ENCODE peak calls at places on chromosomes 12 and 14, in seven cellular contexts. One of them, this sample, is unnamed.

GRCh38 chr14:63134801-63135200 is 69.4 kb upstream of the RHOJ start:
- DNase-seq in H1: no peak
- DNase-seq in neuronal stem cell: peak
- DNase-seq in IMR-90: peak
- DNase-seq in mesendoderm: peak
- DNase-seq in H9: no peak
- DNase-seq in trophoblast cell: no peak
- DNase-seq in this sample: peak

GRCh38 chr14:67853748-67854147 is 34.2 kb downstream of the RAD51B start:
- DNase-seq in H1: no peak
- DNase-seq in neuronal stem cell: no peak
- DNase-seq in IMR-90: no peak
- DNase-seq in mesendoderm: no peak
- DNase-seq in H9: no peak
- DNase-seq in trophoblast cell: no peak
- DNase-seq in this sample: no peak

GRCh38 chr12:63037721-63038120 is 102.8 kb upstream of the PPM1H start:
- DNase-seq in H1: no peak
- DNase-seq in neuronal stem cell: no peak
- DNase-seq in IMR-90: no peak
- DNase-seq in mesendoderm: no peak
- DNase-seq in H9: no peak
- DNase-seq in trophoblast cell: no peak
- DNase-seq in this sample: no peak

GRCh38 chr12:3107071-3107583 is 29.9 kb downstream of the TSPAN9 start:
- DNase-seq in H1: no peak
- DNase-seq in neuronal stem cell: no peak
- DNase-seq in IMR-90: peak
- DNase-seq in mesendoderm: peak
- DNase-seq in H9: peak
- DNase-seq in trophoblast cell: no peak
- DNase-seq in this sample: peak

GRCh38 chr12:105933671-105934665 is 204.8 kb downstream of the NUAK1 start:
- DNase-seq in H1: no peak
- DNase-seq in neuronal stem cell: no peak
- DNase-seq in IMR-90: peak
- DNase-seq in mesendoderm: no peak
- DNase-seq in H9: no peak
- DNase-seq in trophoblast cell: peak
- DNase-seq in this sample: peak

GRCh38 chr12:99131761-99132199 is 486.7 kb downstream of the APAF1 start:
- DNase-seq in H1: peak
- DNase-seq in neuronal stem cell: peak
- DNase-seq in IMR-90: no peak
- DNase-seq in mesendoderm: peak
- DNase-seq in H9: peak
- DNase-seq in trophoblast cell: no peak
- DNase-seq in this sample: no peak

GRCh38 chr14:59303216-59303615 is 114.7 kb downstream of the DAAM1 start:
- DNase-seq in H1: no peak
- DNase-seq in neuronal stem cell: no peak
- DNase-seq in IMR-90: no peak
- DNase-seq in mesendoderm: peak
- DNase-seq in H9: no peak
- DNase-seq in trophoblast cell: no peak
- DNase-seq in this sample: no peak

GRCh38 chr14:95664046-95664445 is 22.2 kb upstream of the TCL1B start:
- DNase-seq in H1: no peak
- DNase-seq in neuronal stem cell: no peak
- DNase-seq in IMR-90: no peak
- DNase-seq in mesendoderm: no peak
- DNase-seq in H9: no peak
- DNase-seq in trophoblast cell: no peak
- DNase-seq in this sample: no peak

GRCh38 chr12:113889806-113890581 is 76.1 kb downstream of the RBM19 start:
- DNase-seq in H1: no peak
- DNase-seq in neuronal stem cell: no peak
- DNase-seq in IMR-90: no peak
- DNase-seq in mesendoderm: no peak
- DNase-seq in H9: no peak
- DNase-seq in trophoblast cell: no peak
- DNase-seq in this sample: no peak

GRCh38 chr12:2034633-2035420 is 18.0 kb upstream of the CACNA1C start:
- DNase-seq in H1: peak
- DNase-seq in neuronal stem cell: peak
- DNase-seq in IMR-90: peak
- DNase-seq in mesendoderm: peak
- DNase-seq in H9: peak
- DNase-seq in trophoblast cell: peak
- DNase-seq in this sample: peak

GRCh38 chr12:101491325-101491724 is 16.2 kb downstream of the SPIC start:
- DNase-seq in H1: no peak
- DNase-seq in neuronal stem cell: no peak
- DNase-seq in IMR-90: no peak
- DNase-seq in mesendoderm: no peak
- DNase-seq in H9: no peak
- DNase-seq in trophoblast cell: no peak
- DNase-seq in this sample: no peak

GRCh38 chr14:54737132-54737711 is 165.4 kb downstream of the GCH1 start:
- DNase-seq in H1: no peak
- DNase-seq in neuronal stem cell: no peak
- DNase-seq in IMR-90: peak
- DNase-seq in mesendoderm: peak
- DNase-seq in H9: no peak
- DNase-seq in trophoblast cell: no peak
- DNase-seq in this sample: peak

GRCh38 chr14:104966261-104967143 is 11.7 kb downstream of the AHNAK2 start:
- DNase-seq in H1: no peak
- DNase-seq in neuronal stem cell: no peak
- DNase-seq in IMR-90: no peak
- DNase-seq in mesendoderm: no peak
- DNase-seq in H9: no peak
- DNase-seq in trophoblast cell: no peak
- DNase-seq in this sample: no peak

GRCh38 chr12:111596985-111597730 is 2.0 kb downstream of the ATXN2 start:
- DNase-seq in H1: no peak
- DNase-seq in neuronal stem cell: peak
- DNase-seq in IMR-90: peak
- DNase-seq in mesendoderm: peak
- DNase-seq in H9: peak
- DNase-seq in trophoblast cell: peak
- DNase-seq in this sample: peak

GRCh38 chr12:46722737-46723136 is 103.1 kb downstream of the SLC38A4 start:
- DNase-seq in H1: no peak
- DNase-seq in neuronal stem cell: no peak
- DNase-seq in IMR-90: peak
- DNase-seq in mesendoderm: no peak
- DNase-seq in H9: no peak
- DNase-seq in trophoblast cell: no peak
- DNase-seq in this sample: no peak

GRCh38 chr14:21106506-21107359 is 5.9 kb downstream of the TMEM253 start:
- DNase-seq in H1: peak
- DNase-seq in neuronal stem cell: no peak
- DNase-seq in IMR-90: peak
- DNase-seq in mesendoderm: peak
- DNase-seq in H9: peak
- DNase-seq in trophoblast cell: peak
- DNase-seq in this sample: peak

GRCh38 chr14:90523544-90523943 is 126.7 kb downstream of the CALM1 start:
- DNase-seq in H1: no peak
- DNase-seq in neuronal stem cell: no peak
- DNase-seq in IMR-90: peak
- DNase-seq in mesendoderm: no peak
- DNase-seq in H9: no peak
- DNase-seq in trophoblast cell: peak
- DNase-seq in this sample: peak

GRCh38 chr14:60151715-60152114 is 13.5 kb downstream of the DHRS7 start:
- DNase-seq in H1: no peak
- DNase-seq in neuronal stem cell: no peak
- DNase-seq in IMR-90: peak
- DNase-seq in mesendoderm: no peak
- DNase-seq in H9: no peak
- DNase-seq in trophoblast cell: peak
- DNase-seq in this sample: peak

GRCh38 chr14:102196008-102196407 is 56.3 kb downstream of the WDR20 start:
- DNase-seq in H1: no peak
- DNase-seq in neuronal stem cell: no peak
- DNase-seq in IMR-90: no peak
- DNase-seq in mesendoderm: no peak
- DNase-seq in H9: no peak
- DNase-seq in trophoblast cell: no peak
- DNase-seq in this sample: no peak

GRCh38 chr12:65603428-65604351 is 220.6 kb upstream of the HMGA2 start:
- DNase-seq in H1: no peak
- DNase-seq in neuronal stem cell: no peak
- DNase-seq in IMR-90: peak
- DNase-seq in mesendoderm: peak
- DNase-seq in H9: no peak
- DNase-seq in trophoblast cell: peak
- DNase-seq in this sample: peak

GRCh38 chr12:130155416-130156073 is 6.7 kb upstream of the FZD10 start:
- DNase-seq in H1: no peak
- DNase-seq in neuronal stem cell: no peak
- DNase-seq in IMR-90: no peak
- DNase-seq in mesendoderm: no peak
- DNase-seq in H9: no peak
- DNase-seq in trophoblast cell: no peak
- DNase-seq in this sample: no peak

GRCh38 chr14:37584211-37585100 is 10.6 kb downstream of the FOXA1 start:
- DNase-seq in H1: no peak
- DNase-seq in neuronal stem cell: no peak
- DNase-seq in IMR-90: no peak
- DNase-seq in mesendoderm: no peak
- DNase-seq in H9: peak
- DNase-seq in trophoblast cell: no peak
- DNase-seq in this sample: no peak

GRCh38 chr12:119942386-119942785 is 46.6 kb upstream of the BICDL1 start:
- DNase-seq in H1: no peak
- DNase-seq in neuronal stem cell: no peak
- DNase-seq in IMR-90: no peak
- DNase-seq in mesendoderm: no peak
- DNase-seq in H9: no peak
- DNase-seq in trophoblast cell: no peak
- DNase-seq in this sample: no peak

GRCh38 chr12:98894412-98895085 is 249.5 kb downstream of the APAF1 start:
- DNase-seq in H1: no peak
- DNase-seq in neuronal stem cell: no peak
- DNase-seq in IMR-90: no peak
- DNase-seq in mesendoderm: peak
- DNase-seq in H9: peak
- DNase-seq in trophoblast cell: no peak
- DNase-seq in this sample: no peak

GRCh38 chr12:49346659-49347306 is at the start of gene DNAJC22:
- DNase-seq in H1: no peak
- DNase-seq in neuronal stem cell: no peak
- DNase-seq in IMR-90: no peak
- DNase-seq in mesendoderm: peak
- DNase-seq in H9: peak
- DNase-seq in trophoblast cell: no peak
- DNase-seq in this sample: no peak

GRCh38 chr12:111758120-111758561 is 8.6 kb upstream of the ALDH2 start:
- DNase-seq in H1: no peak
- DNase-seq in neuronal stem cell: no peak
- DNase-seq in IMR-90: no peak
- DNase-seq in mesendoderm: peak
- DNase-seq in H9: peak
- DNase-seq in trophoblast cell: no peak
- DNase-seq in this sample: no peak

GRCh38 chr12:106108187-106108816 is 30.5 kb downstream of the NUAK1 start:
- DNase-seq in H1: peak
- DNase-seq in neuronal stem cell: no peak
- DNase-seq in IMR-90: peak
- DNase-seq in mesendoderm: peak
- DNase-seq in H9: peak
- DNase-seq in trophoblast cell: no peak
- DNase-seq in this sample: peak

GRCh38 chr12:716506-716905 is 35.9 kb upstream of the WNK1 start:
- DNase-seq in H1: no peak
- DNase-seq in neuronal stem cell: no peak
- DNase-seq in IMR-90: no peak
- DNase-seq in mesendoderm: peak
- DNase-seq in H9: no peak
- DNase-seq in trophoblast cell: no peak
- DNase-seq in this sample: peak

GRCh38 chr14:68794130-68794855 is 1.4 kb upstream of the ZFP36L1 start:
- DNase-seq in H1: no peak
- DNase-seq in neuronal stem cell: no peak
- DNase-seq in IMR-90: peak
- DNase-seq in mesendoderm: peak
- DNase-seq in H9: no peak
- DNase-seq in trophoblast cell: peak
- DNase-seq in this sample: peak

GRCh38 chr12:131407221-131408035 is 303.5 kb upstream of the SFSWAP start:
- DNase-seq in H1: no peak
- DNase-seq in neuronal stem cell: no peak
- DNase-seq in IMR-90: no peak
- DNase-seq in mesendoderm: no peak
- DNase-seq in H9: no peak
- DNase-seq in trophoblast cell: no peak
- DNase-seq in this sample: no peak
- H4K8ac ChIP-seq in H1: no peak
- H4K8ac ChIP-seq in neuronal stem cell: no peak
- H4K8ac ChIP-seq in IMR-90: no peak
- H4K8ac ChIP-seq in mesendoderm: no peak
- H4K8ac ChIP-seq in H9: no peak
- H4K8ac ChIP-seq in trophoblast cell: no peak
- H4K8ac ChIP-seq in this sample: no peak

DNA sequence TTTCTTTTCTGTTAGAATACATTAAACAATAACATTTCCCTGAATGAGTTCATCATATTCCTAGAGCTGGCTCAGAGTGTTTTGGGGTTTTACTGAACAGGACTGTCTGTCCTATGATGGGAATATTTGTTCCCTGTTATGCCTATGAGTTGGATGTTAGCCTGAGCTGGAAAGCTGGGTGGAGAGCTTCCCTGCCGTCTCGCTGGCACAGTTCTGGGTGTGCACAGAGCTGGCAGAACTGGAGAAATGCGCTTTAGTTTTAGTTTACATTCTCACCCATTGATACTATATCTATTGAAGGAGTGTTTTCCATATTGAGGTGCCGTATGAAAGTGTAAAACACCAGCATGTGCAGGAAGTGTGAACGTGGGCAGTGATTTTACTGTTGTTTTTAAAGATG is 462.3 kb downstream of the EGLN3 start:
- DNase-seq in H1: no peak
- DNase-seq in neuronal stem cell: no peak
- DNase-seq in IMR-90: no peak
- DNase-seq in mesendoderm: no peak
- DNase-seq in H9: no peak
- DNase-seq in trophoblast cell: no peak
- DNase-seq in this sample: no peak
- H4K8ac ChIP-seq in H1: no peak
- H4K8ac ChIP-seq in neuronal stem cell: no peak
- H4K8ac ChIP-seq in IMR-90: no peak
- H4K8ac ChIP-seq in mesendoderm: no peak
- H4K8ac ChIP-seq in H9: no peak
- H4K8ac ChIP-seq in trophoblast cell: no peak
- H4K8ac ChIP-seq in this sample: no peak

GRCh38 chr14:51914310-51914709 is 53.9 kb downstream of the GNG2 start:
- DNase-seq in H1: no peak
- DNase-seq in neuronal stem cell: no peak
- DNase-seq in IMR-90: no peak
- DNase-seq in mesendoderm: no peak
- DNase-seq in H9: no peak
- DNase-seq in trophoblast cell: no peak
- DNase-seq in this sample: no peak
- H4K8ac ChIP-seq in H1: no peak
- H4K8ac ChIP-seq in neuronal stem cell: no peak
- H4K8ac ChIP-seq in IMR-90: no peak
- H4K8ac ChIP-seq in mesendoderm: no peak
- H4K8ac ChIP-seq in H9: no peak
- H4K8ac ChIP-seq in trophoblast cell: no peak
- H4K8ac ChIP-seq in this sample: no peak

GRCh38 chr14:35211067-35211466 is 81.1 kb upstream of the PSMA6 start:
- DNase-seq in H1: no peak
- DNase-seq in neuronal stem cell: no peak
- DNase-seq in IMR-90: no peak
- DNase-seq in mesendoderm: no peak
- DNase-seq in H9: no peak
- DNase-seq in trophoblast cell: no peak
- DNase-seq in this sample: no peak
- H4K8ac ChIP-seq in H1: no peak
- H4K8ac ChIP-seq in neuronal stem cell: no peak
- H4K8ac ChIP-seq in IMR-90: no peak
- H4K8ac ChIP-seq in mesendoderm: no peak
- H4K8ac ChIP-seq in H9: no peak
- H4K8ac ChIP-seq in trophoblast cell: no peak
- H4K8ac ChIP-seq in this sample: no peak